ENCODE peak calls at places on chromosome 2, in six cellular contexts. P, Q, A, X, B and L are unnamed samples.

GRCh38 chr2:98027955-98028593 is 32.3 kb upstream of the TMEM131 start:
- DNase-seq in P (no peak), Q (no peak), A (no peak), X (no peak), B (no peak), L (no peak)

GRCh38 chr2:42923632-42924425 is 131.4 kb upstream of the HAAO start:
- DNase-seq in P (no peak), Q (no peak), A (no peak), X (no peak), B (no peak), L (no peak)

GRCh38 chr2:11716689-11717321 is 29.6 kb upstream of the LPIN1 start:
- DNase-seq in P (no peak), Q (no peak), A (no peak), X (no peak), B (no peak), L (no peak)

GRCh38 chr2:7825591-7826312 is 856.1 kb upstream of the ID2 start:
- DNase-seq in P (no peak), Q (no peak), A (peak), X (no peak), B (peak), L (no peak)

GRCh38 chr2:48194641-48195040 is 288.3 kb upstream of the FBXO11 start:
- DNase-seq in P (no peak), Q (no peak), A (no peak), X (no peak), B (no peak), L (no peak)

GRCh38 chr2:47203996-47204395 is 48.9 kb upstream of the STPG4 start:
- DNase-seq in P (no peak), Q (no peak), A (no peak), X (no peak), B (no peak), L (no peak)

GRCh38 chr2:12807907-12808810 is 91.4 kb downstream of the TRIB2 start:
- DNase-seq in P (no peak), Q (no peak), A (no peak), X (no peak), B (no peak), L (no peak)

GRCh38 chr2:197255550-197255949 is 55.0 kb downstream of the ANKRD44 start:
- DNase-seq in P (no peak), Q (peak), A (no peak), X (peak), B (no peak), L (peak)

GRCh38 chr2:106885981-106886915 is at the start of gene ST6GAL2:
- DNase-seq in P (no peak), Q (no peak), A (peak), X (peak), B (no peak), L (no peak)
- TF ChIP-seq CTCF in P (no peak), Q (no peak), A (peak), X (no peak), B (no peak), L (no peak)

GRCh38 chr2:159136405-159136804 is 150.1 kb downstream of the WDSUB1 start:
- DNase-seq in P (no peak), Q (no peak), A (no peak), X (no peak), B (no peak), L (no peak)
- H3K27ac ChIP-seq in P (no peak), Q (no peak), A (no peak), X (peak), B (no peak), L (no peak)

GRCh38 chr2:20884829-20885228 is 61.9 kb upstream of the LDAH start:
- DNase-seq in P (no peak), Q (no peak), A (no peak), X (no peak), B (no peak), L (no peak)
- TF ChIP-seq CTCF in P (no peak), Q (no peak), A (no peak), X (no peak), B (no peak), L (no peak)

GRCh38 chr2:220148849-220149248 is 521.4 kb downstream of the SLC4A3 start:
- DNase-seq in P (no peak), Q (no peak), A (no peak), X (no peak), B (no peak), L (no peak)

GRCh38 chr2:220143336-220143735 is 515.9 kb downstream of the SLC4A3 start:
- DNase-seq in P (no peak), Q (no peak), A (peak), X (no peak), B (no peak), L (no peak)

GRCh38 chr2:220147590-220147989 is 520.2 kb downstream of the SLC4A3 start:
- DNase-seq in P (no peak), Q (no peak), A (no peak), X (no peak), B (no peak), L (no peak)

GRCh38 chr2:220144411-220144810 is 517.0 kb downstream of the SLC4A3 start:
- DNase-seq in P (no peak), Q (no peak), A (no peak), X (no peak), B (no peak), L (no peak)

DNA sequence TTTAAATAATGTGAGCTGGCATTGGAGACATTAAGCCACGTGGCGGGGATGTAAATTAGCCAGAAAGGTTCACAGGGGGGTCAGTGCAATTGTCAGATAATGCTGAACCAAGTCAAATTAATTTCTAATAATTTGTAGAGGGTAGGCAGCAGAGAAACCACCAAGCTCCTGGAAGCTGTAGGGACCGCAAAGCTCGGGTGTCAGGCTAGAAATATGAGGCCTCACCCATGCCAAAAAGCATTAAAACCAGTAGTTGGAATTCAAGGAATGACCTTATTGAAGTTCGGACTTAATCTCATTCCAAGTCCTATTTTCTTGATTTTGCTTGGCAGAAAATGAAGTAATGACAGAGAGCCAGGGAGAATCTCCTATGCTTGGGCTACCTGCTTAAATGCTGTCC is 519.8 kb downstream of the SLC4A3 start:
- DNase-seq in P (no peak), Q (no peak), A (no peak), X (no peak), B (no peak), L (no peak)
- H3K27ac ChIP-seq in P (no peak), Q (no peak), A (no peak), X (no peak), B (no peak), L (no peak)